ENCODE peak calls at places on chromosomes 12 and 14, in ten cellular contexts. U is mesendoderm, A is psoas muscle, J is colonic mucosa, R is adrenal gland, O is cardiac muscle cell, F is K562, S is Panc1, E is lower lobe of right lung, N is aorta. Q is an unnamed sample. For H3K4me1, the result is how much of the 10 kb centered on the place peaks cover.

GRCh38 chr14:57760891-57761290 is 105.0 kb downstream of the SLC35F4 start:
- DNase-seq in A (no peak), U (no peak), E (no peak), J (no peak), N (no peak), O (no peak), F (no peak), S (no peak), R (no peak), Q (no peak)

GRCh38 chr12:6084261-6084968 is 40.1 kb downstream of the VWF start:
- DNase-seq in J (no peak), N (no peak), F (no peak), A (peak), S (no peak), O (peak), E (no peak), R (no peak), U (peak), Q (no peak)

GRCh38 chr14:32693114-32693513 is 245.6 kb upstream of the NPAS3 start:
- DNase-seq in A (no peak), U (peak), E (no peak), S (no peak), R (no peak), J (no peak), N (no peak), F (no peak), O (no peak), Q (no peak)

GRCh38 chr14:47490766-47491165 is 184.6 kb downstream of the MDGA2 start:
- DNase-seq in A (no peak), J (no peak), U (no peak), O (no peak), F (no peak), S (no peak), E (no peak), N (no peak), R (no peak), Q (no peak)

GRCh38 chr12:2344476-2344875 is 291.7 kb downstream of the CACNA1C start:
- DNase-seq in U (no peak), S (no peak), R (no peak), F (no peak), O (no peak), N (no peak), J (no peak), E (no peak), A (no peak), Q (no peak)

GRCh38 chr12:52742822-52743457 is 34.2 kb downstream of the KRT76 start:
- DNase-seq in S (no peak), U (no peak), A (no peak), R (no peak), F (no peak), O (no peak), E (no peak), J (no peak), N (peak), Q (no peak)

GRCh38 chr12:94286580-94287244 is 138.3 kb downstream of the PLXNC1 start:
- DNase-seq in E (no peak), N (no peak), F (no peak), S (no peak), U (no peak), O (no peak), R (no peak), J (peak), A (no peak), Q (no peak)

GRCh38 chr14:75141967-75142366 is 15.1 kb upstream of the NEK9 start:
- DNase-seq in S (no peak), A (no peak), F (no peak), J (no peak), N (no peak), U (peak), O (peak), E (no peak), R (peak), Q (no peak)

GRCh38 chr12:93960521-93960920 is 187.9 kb upstream of the PLXNC1 start:
- DNase-seq in N (no peak), U (no peak), J (no peak), S (no peak), E (no peak), A (no peak), R (no peak), F (no peak), O (no peak), Q (no peak)

GRCh38 chr12:103800252-103800771 is 40.7 kb downstream of the NT5DC3 start:
- DNase-seq in F (peak), R (peak), U (no peak), E (peak), A (peak), N (peak), J (peak), S (no peak), O (peak), Q (peak)

GRCh38 chr12:130932061-130932650 is 21.6 kb upstream of the ADGRD1 start:
- DNase-seq in S (no peak), E (no peak), R (no peak), U (no peak), J (no peak), N (no peak), O (no peak), F (no peak), A (no peak), Q (no peak)

GRCh38 chr12:118377005-118377890 is 893 bp downstream of the SUDS3 start:
- DNase-seq in O (no peak), U (peak), A (no peak), R (no peak), N (no peak), E (no peak), S (no peak), J (no peak), F (no peak), Q (no peak)

DNA sequence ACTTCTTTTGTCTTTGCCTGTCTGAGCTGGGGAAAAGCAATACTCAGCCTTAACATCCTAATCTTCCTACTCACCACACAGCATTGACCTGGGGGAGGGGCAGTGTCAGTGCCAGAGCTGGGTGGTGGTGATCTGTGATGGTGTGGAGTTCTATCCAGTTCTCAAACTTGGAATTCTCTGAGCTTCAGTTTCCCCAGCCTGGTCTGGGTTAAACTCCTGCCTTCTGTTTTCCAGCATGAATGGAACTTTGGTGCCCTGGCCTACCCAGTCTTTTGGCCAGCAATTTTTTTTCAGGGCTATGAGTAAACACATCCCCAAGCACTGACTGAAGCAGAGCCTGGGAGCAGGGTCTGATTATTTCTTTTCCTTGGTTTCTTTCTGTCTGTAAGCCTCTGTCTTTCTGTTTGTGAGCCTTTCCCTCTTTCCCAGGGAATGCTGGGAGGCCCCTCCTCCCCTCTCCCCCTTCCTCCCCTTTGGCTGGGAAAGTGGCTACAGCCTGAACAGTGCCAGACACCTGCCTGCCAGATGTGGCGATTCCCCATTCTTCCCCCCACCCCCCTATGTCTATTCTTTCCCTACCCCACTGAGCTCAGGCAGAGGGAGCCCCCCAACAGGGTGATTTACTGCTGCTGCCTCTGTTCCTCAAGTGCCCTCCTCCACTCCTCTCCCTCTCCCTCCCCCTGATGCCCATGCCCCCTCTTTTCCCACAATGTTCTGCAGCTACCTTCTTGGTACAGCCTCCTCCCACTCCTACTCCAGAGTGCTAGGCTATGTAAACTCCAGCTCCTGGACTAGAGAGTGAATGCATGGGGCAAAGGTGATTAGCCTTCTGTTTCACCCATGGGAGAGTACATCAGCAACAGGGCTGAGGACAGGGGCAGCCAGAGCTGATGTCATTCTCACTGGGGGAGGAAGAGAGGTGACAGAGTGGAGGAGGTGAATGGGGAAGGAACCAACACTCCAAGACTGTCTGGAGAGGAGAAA is 11.1 kb downstream of the GPR84 start:
- DNase-seq in O (no peak), S (no peak), E (no peak), R (no peak), U (no peak), J (no peak), F (peak), A (no peak), N (no peak), Q (no peak)
- H3K4me1 ChIP-seq in O (half or more), S (under half), E (under half), R (under half), U (under half), J (under half), F (under half), A (under half), N (under half), Q (under half)

GRCh38 chr12:96206957-96207356 is 12.8 kb downstream of the ELK3 start:
- DNase-seq in E (no peak), F (no peak), N (no peak), S (no peak), R (no peak), O (no peak), U (no peak), A (no peak), J (no peak), Q (no peak)

GRCh38 chr12:96210376-96211055 is 16.3 kb downstream of the ELK3 start:
- DNase-seq in O (no peak), U (no peak), A (no peak), F (no peak), R (no peak), N (no peak), S (no peak), E (no peak), J (no peak), Q (no peak)

GRCh38 chr12:96208346-96208745 is 14.2 kb downstream of the ELK3 start:
- DNase-seq in R (no peak), J (no peak), N (no peak), F (no peak), A (no peak), O (no peak), U (no peak), S (no peak), E (no peak), Q (no peak)

GRCh38 chr12:96211989-96212388 is 17.8 kb downstream of the ELK3 start:
- DNase-seq in E (no peak), N (no peak), R (no peak), F (no peak), S (no peak), J (no peak), O (no peak), A (no peak), U (no peak), Q (no peak)

GRCh38 chr12:96208801-96209534 is 14.8 kb downstream of the ELK3 start:
- DNase-seq in E (no peak), U (no peak), R (no peak), F (no peak), O (no peak), A (no peak), S (no peak), N (no peak), J (no peak), Q (no peak)
- H3K4me1 ChIP-seq in E (half or more), U (under half), R (under half), F (under half), O (under half), A (under half), S (under half), N (under half), J (under half), Q (under half)

GRCh38 chr14:91253795-91254323 is 9.4 kb upstream of the GPR68 start:
- DNase-seq in U (no peak), R (no peak), A (no peak), S (no peak), E (no peak), J (no peak), N (no peak), F (no peak), O (peak), Q (no peak)

GRCh38 chr14:91255820-91256219 is 11.3 kb upstream of the GPR68 start:
- DNase-seq in J (no peak), R (no peak), F (no peak), O (no peak), U (no peak), S (no peak), N (no peak), A (no peak), E (no peak), Q (no peak)

GRCh38 chr14:91255026-91255695 is 10.7 kb upstream of the GPR68 start:
- DNase-seq in A (no peak), F (no peak), N (no peak), R (no peak), E (no peak), J (no peak), S (no peak), O (no peak), U (peak), Q (no peak)

GRCh38 chr14:91252901-91253794 is 8.6 kb upstream of the GPR68 start:
- DNase-seq in J (peak), E (peak), O (peak), F (peak), R (peak), A (peak), S (no peak), N (peak), U (peak), Q (no peak)

DNA sequence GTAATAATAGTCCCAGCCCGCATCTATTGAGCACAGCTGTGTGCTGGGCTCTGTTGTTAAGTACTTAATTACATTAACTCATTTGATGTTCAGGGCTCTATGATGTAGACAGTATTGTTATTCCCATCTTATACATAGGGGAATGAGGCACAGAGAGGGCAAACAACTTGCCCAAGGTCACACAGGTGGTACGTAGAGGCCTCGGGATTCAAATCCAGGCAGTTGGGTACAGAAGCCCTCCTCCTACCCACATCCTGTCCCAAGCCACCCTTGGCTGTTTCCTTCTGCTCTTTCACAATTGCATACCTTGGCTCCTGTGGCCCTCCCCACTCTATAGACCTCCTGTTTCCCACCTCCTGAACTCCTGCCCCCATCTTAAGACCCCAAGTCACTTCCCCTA is 10.0 kb upstream of the GPR68 start:
- DNase-seq in J (no peak), A (no peak), S (no peak), E (no peak), F (no peak), U (no peak), R (no peak), O (no peak), N (no peak), Q (no peak)
- H3K4me1 ChIP-seq in J (under half), A (under half), S (under half), E (half or more), F (under half), U (under half), R (under half), O (under half), N (under half), Q (under half)

DNA sequence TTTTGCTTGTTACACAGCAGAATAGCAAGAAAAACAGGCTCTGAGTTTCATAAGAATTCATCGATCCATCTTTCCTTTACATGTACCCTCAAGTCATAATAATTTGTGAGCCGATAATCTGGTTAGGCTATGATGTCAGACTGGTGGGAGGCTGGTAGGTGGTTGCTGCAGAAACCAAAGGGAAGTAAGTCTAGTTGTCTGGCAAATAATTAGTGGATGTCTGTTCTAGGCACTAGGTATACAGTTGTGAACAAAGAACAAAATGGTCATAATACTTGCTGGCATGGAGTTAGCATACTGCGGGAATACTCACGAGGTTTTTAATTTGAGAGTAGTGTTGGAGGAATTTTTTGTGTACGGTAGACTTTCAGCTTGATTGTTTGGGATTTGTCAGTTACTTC is 8.8 kb downstream of the SUSD6 start:
- DNase-seq in O (no peak), E (no peak), U (no peak), J (no peak), A (no peak), N (no peak), R (no peak), F (no peak), S (no peak), Q (no peak)
- H3K4me1 ChIP-seq in O (under half), E (half or more), U (under half), J (under half), A (half or more), N (under half), R (half or more), F (under half), S (under half), Q (half or more)

GRCh38 chr14:93954516-93954830 is 21.9 kb downstream of the ASB2 start:
- DNase-seq in E (peak), A (no peak), F (no peak), R (no peak), N (no peak), O (peak), U (no peak), S (no peak), J (no peak), Q (no peak)
- H3K4me1 ChIP-seq in E (under half), A (half or more), F (under half), R (under half), N (under half), O (half or more), U (under half), S (under half), J (under half), Q (under half)